ENCODE peak calls at places on chromosomes 16 and 17, in seven cellular contexts. Y is amniotic stem cell, D is GM19239, A is activated T-cell treated with anti-CD3 and anti-CD28 coated beads for 1 hour, P is EL, C is NCI-H2081, R is spleen. V is an unnamed sample.
A peak's percentile ranks its signal among the peaks of the same experiment; 100 is the strongest.

GRCh38 chr16:85364323-85365040 is 248.6 kb upstream of the GSE1 start:
- DNase-seq in R (no peak), D (no peak), A (no peak), C (no peak), Y (peak; percentile 52), P (no peak), V (peak; percentile 56)

GRCh38 chr16:67539271-67539670 is 10.6 kb downstream of the RIPOR1 start:
- DNase-seq in A (no peak), R (no peak), D (no peak), C (no peak), P (no peak), Y (no peak), V (no peak)

GRCh38 chr16:57918994-57919393 is 51.9 kb downstream of the CNGB1 start:
- DNase-seq in C (no peak), Y (no peak), R (no peak), A (no peak), P (no peak), D (no peak), V (no peak)

GRCh38 chr17:58643147-58643546 is 48.7 kb downstream of the TEX14 start:
- DNase-seq in P (peak; percentile 78), R (no peak), Y (peak; percentile 15), C (no peak), D (no peak), A (no peak), V (peak; percentile 82)

GRCh38 chr16:4136229-4136813 is 20.1 kb upstream of the ADCY9 start:
- DNase-seq in C (no peak), Y (no peak), A (no peak), R (no peak), D (no peak), P (no peak), V (no peak)

GRCh38 chr16:27335349-27336052 is 21.7 kb downstream of the IL4R start:
- DNase-seq in P (peak; percentile 36), A (no peak), R (no peak), D (no peak), Y (no peak), C (no peak), V (peak; percentile 36)

GRCh38 chr16:381788-382717 is at the start of gene PGAP6:
- DNase-seq in R (peak; percentile 93), A (peak; percentile 69), Y (peak; percentile 28), P (peak; percentile 62), D (peak; percentile 95), C (peak; percentile 43), V (no peak)

GRCh38 chr16:83715217-83715920 is 92.4 kb upstream of the HSBP1 start:
- DNase-seq in Y (no peak), P (no peak), R (no peak), D (no peak), A (no peak), C (peak; percentile 77), V (no peak)

GRCh38 chr17:39579318-39580081 is 28.2 kb downstream of the NEUROD2 start:
- DNase-seq in C (peak; percentile 34), A (no peak), P (no peak), D (no peak), R (no peak), Y (no peak), V (no peak)

GRCh38 chr16:80369559-80369958 is 171.2 kb upstream of the DYNLRB2 start:
- DNase-seq in D (no peak), A (no peak), R (no peak), Y (peak; percentile 18), C (no peak), P (peak; percentile 59), V (peak; percentile 41)

GRCh38 chr16:29804455-29805231 is 1.7 kb upstream of the MAZ start:
- DNase-seq in P (peak; percentile 60), C (peak; percentile 49), A (no peak), Y (no peak), R (peak; percentile 83), D (no peak), V (no peak)

GRCh38 chr16:86929149-86929871 is 351.0 kb downstream of the FOXL1 start:
- DNase-seq in Y (no peak), R (peak; percentile 80), C (no peak), P (no peak), A (no peak), D (no peak), V (peak; percentile 97)

GRCh38 chr16:8110572-8111514 is 479.5 kb downstream of the TMEM114 start:
- DNase-seq in Y (no peak), A (no peak), P (no peak), C (no peak), R (no peak), D (no peak), V (no peak)

GRCh38 chr17:79563237-79564013 is 47.4 kb downstream of the RBFOX3 start:
- DNase-seq in C (no peak), P (peak; percentile 33), D (no peak), A (no peak), R (peak; percentile 15), Y (no peak), V (peak; percentile 4)

GRCh38 chr16:79372504-79373184 is 227.9 kb downstream of the MAF start:
- DNase-seq in C (no peak), R (no peak), P (no peak), D (no peak), A (no peak), Y (no peak), V (peak; percentile 36)

GRCh38 chr17:61758430-61758829 is 104.9 kb downstream of the BRIP1 start:
- DNase-seq in A (no peak), C (no peak), R (no peak), Y (no peak), P (no peak), D (no peak), V (no peak)

GRCh38 chr16:8568231-8568617 is 22.1 kb downstream of the TMEM114 start:
- DNase-seq in C (no peak), D (no peak), R (no peak), P (no peak), Y (no peak), A (no peak), V (peak; percentile 3)

GRCh38 chr17:55314061-55314783 is 49.5 kb downstream of the HLF start:
- DNase-seq in R (no peak), A (no peak), D (no peak), C (no peak), P (no peak), Y (no peak), V (no peak)

GRCh38 chr16:70162041-70162451 is 11.5 kb upstream of the CLEC18C start:
- DNase-seq in P (peak; percentile 69), A (no peak), R (peak; percentile 19), D (no peak), C (no peak), Y (peak; percentile 31), V (peak; percentile 69)

GRCh38 chr17:80347948-80348351 is 67.0 kb upstream of the ENDOV start:
- DNase-seq in C (no peak), Y (no peak), D (no peak), P (no peak), A (no peak), R (peak; percentile 46), V (no peak)

GRCh38 chr16:19607610-19608280 is 52.2 kb downstream of the VPS35L start:
- DNase-seq in Y (peak; percentile 17), C (no peak), A (no peak), R (no peak), P (peak; percentile 28), D (no peak), V (peak; percentile 80)

GRCh38 chr17:73196500-73196899 is 3.6 kb downstream of the COG1 start:
- DNase-seq in Y (no peak), A (no peak), P (no peak), D (no peak), C (peak; percentile 78), R (no peak), V (no peak)

GRCh38 chr16:85087899-85088569 is 24.2 kb downstream of the CIBAR2 start:
- DNase-seq in R (no peak), A (no peak), C (no peak), D (no peak), Y (no peak), P (no peak), V (no peak)

V was measured in astrocyte.